ENCODE peak calls at places on chromosomes 11 and 22, in eight cellular contexts. N, J, M, K, Q, B, P and A are unnamed samples.

GRCh38 chr11:11265994-11266606 is 87.0 kb downstream of the CSNK2A3 start:
- DNase-seq in J (no peak), Q (peak; percentile 63), K (peak; percentile 79), N (peak; percentile 41), M (peak; percentile 4), P (peak; percentile 18), B (peak; percentile 31), A (peak; percentile 10)

GRCh38 chr11:18771266-18772035 is 20.1 kb downstream of the PTPN5 start:
- DNase-seq in M (no peak), N (no peak), Q (no peak), P (no peak), J (no peak), K (no peak), B (no peak), A (no peak)

GRCh38 chr11:94031625-94032024 is 10.5 kb downstream of the HEPHL1 start:
- DNase-seq in K (no peak), B (no peak), M (no peak), N (no peak), Q (no peak), J (no peak), P (no peak), A (no peak)

GRCh38 chr11:47879259-47880184 is 31.4 kb upstream of the NUP160 start:
- DNase-seq in B (no peak), K (no peak), M (no peak), Q (no peak), J (no peak), P (no peak), N (no peak), A (no peak)

GRCh38 chr22:30296324-30296723 is 7.0 kb upstream of the CASTOR1 start:
- DNase-seq in M (no peak), P (no peak), N (no peak), B (no peak), J (no peak), K (no peak), Q (no peak), A (no peak)

GRCh38 chr11:72833792-72834501 is 19.7 kb downstream of the ATG16L2 start:
- DNase-seq in B (no peak), P (no peak), J (no peak), Q (no peak), K (no peak), N (no peak), M (peak; percentile 52), A (peak; percentile 41)

GRCh38 chr11:933002-933820 is 7.5 kb downstream of the AP2A2 start:
- DNase-seq in N (no peak), P (no peak), J (peak; percentile 30), M (peak; percentile 64), K (no peak), B (no peak), Q (no peak), A (peak; percentile 42)

GRCh38 chr11:7905961-7906429 is 25.1 kb downstream of the OR10A6 start:
- DNase-seq in K (no peak), B (no peak), P (no peak), J (no peak), M (no peak), Q (no peak), N (no peak), A (no peak)

GRCh38 chr22:42277988-42278776 is 7.7 kb upstream of the TCF20 start:
- DNase-seq in B (no peak), N (no peak), J (no peak), P (no peak), M (no peak), K (no peak), Q (no peak), A (peak; percentile 4)

GRCh38 chr11:18802381-18803257 is 11.0 kb upstream of the PTPN5 start:
- DNase-seq in B (no peak), N (no peak), M (peak; percentile 79), K (peak; percentile 79), J (peak; percentile 75), Q (no peak), P (peak; percentile 7), A (peak; percentile 71)